ENCODE peak calls at places on chromosome 19, in seven cellular contexts. One of them, this sample, is unnamed.

GRCh38 chr19:44807652-44808462 is 1.0 kb upstream of the BCAM start:
- DNase-seq in colonic mucosa: peak; percentile 46
- DNase-seq in endodermal cell: peak; percentile 98
- DNase-seq in keratinocyte: peak; percentile 64
- DNase-seq in fibroblast of lung: peak; percentile 60
- DNase-seq in IMR-90: peak; percentile 34
- DNase-seq in PC-3: peak; percentile 60
- DNase-seq in this sample: peak; percentile 67

GRCh38 chr19:34226036-34226435 is 28.3 kb upstream of the GARRE1 start:
- DNase-seq in colonic mucosa: no peak
- DNase-seq in endodermal cell: no peak
- DNase-seq in keratinocyte: no peak
- DNase-seq in IMR-90: no peak
- DNase-seq in fibroblast of lung: no peak
- DNase-seq in PC-3: no peak
- DNase-seq in this sample: no peak

GRCh38 chr19:38064661-38065425 is 157.8 kb downstream of the SIPA1L3 start:
- DNase-seq in keratinocyte: no peak
- DNase-seq in colonic mucosa: no peak
- DNase-seq in endodermal cell: no peak
- DNase-seq in fibroblast of lung: no peak
- DNase-seq in IMR-90: no peak
- DNase-seq in PC-3: no peak
- DNase-seq in this sample: no peak

GRCh38 chr19:29845576-29846176 is 33.9 kb downstream of the CCNE1 start:
- DNase-seq in PC-3: no peak
- DNase-seq in endodermal cell: peak; percentile 75
- DNase-seq in IMR-90: peak; percentile 18
- DNase-seq in keratinocyte: no peak
- DNase-seq in colonic mucosa: peak; percentile 67
- DNase-seq in fibroblast of lung: peak; percentile 39
- DNase-seq in this sample: peak; percentile 51

GRCh38 chr19:53977429-53977990 is 13.9 kb upstream of the CACNG6 start:
- DNase-seq in PC-3: peak; percentile 91
- DNase-seq in endodermal cell: peak; percentile 93
- DNase-seq in IMR-90: peak; percentile 78
- DNase-seq in fibroblast of lung: peak; percentile 84
- DNase-seq in colonic mucosa: peak; percentile 81
- DNase-seq in keratinocyte: no peak
- DNase-seq in this sample: peak; percentile 95

GRCh38 chr19:45901912-45902650 is at the start of gene MYPOP:
- DNase-seq in PC-3: no peak
- DNase-seq in IMR-90: no peak
- DNase-seq in keratinocyte: no peak
- DNase-seq in endodermal cell: peak; percentile 57
- DNase-seq in colonic mucosa: no peak
- DNase-seq in fibroblast of lung: no peak
- DNase-seq in this sample: peak; percentile 25

GRCh38 chr19:37519890-37520289 is 13.2 kb downstream of the ZNF793 start:
- DNase-seq in PC-3: peak; percentile 3
- DNase-seq in endodermal cell: no peak
- DNase-seq in colonic mucosa: no peak
- DNase-seq in keratinocyte: peak; percentile 53
- DNase-seq in IMR-90: peak; percentile 28
- DNase-seq in fibroblast of lung: peak; percentile 68
- DNase-seq in this sample: no peak

GRCh38 chr19:45175663-45176345 is 2.2 kb downstream of the TRAPPC6A start:
- DNase-seq in colonic mucosa: no peak
- DNase-seq in keratinocyte: no peak
- DNase-seq in endodermal cell: no peak
- DNase-seq in IMR-90: no peak
- DNase-seq in fibroblast of lung: no peak
- DNase-seq in PC-3: no peak
- DNase-seq in this sample: no peak

GRCh38 chr19:37655689-37656491 is 625 bp upstream of the ZFP30 start:
- DNase-seq in keratinocyte: no peak
- DNase-seq in endodermal cell: peak; percentile 95
- DNase-seq in fibroblast of lung: peak; percentile 77
- DNase-seq in IMR-90: peak; percentile 68
- DNase-seq in colonic mucosa: peak; percentile 90
- DNase-seq in PC-3: peak; percentile 61
- DNase-seq in this sample: peak; percentile 92

DNA sequence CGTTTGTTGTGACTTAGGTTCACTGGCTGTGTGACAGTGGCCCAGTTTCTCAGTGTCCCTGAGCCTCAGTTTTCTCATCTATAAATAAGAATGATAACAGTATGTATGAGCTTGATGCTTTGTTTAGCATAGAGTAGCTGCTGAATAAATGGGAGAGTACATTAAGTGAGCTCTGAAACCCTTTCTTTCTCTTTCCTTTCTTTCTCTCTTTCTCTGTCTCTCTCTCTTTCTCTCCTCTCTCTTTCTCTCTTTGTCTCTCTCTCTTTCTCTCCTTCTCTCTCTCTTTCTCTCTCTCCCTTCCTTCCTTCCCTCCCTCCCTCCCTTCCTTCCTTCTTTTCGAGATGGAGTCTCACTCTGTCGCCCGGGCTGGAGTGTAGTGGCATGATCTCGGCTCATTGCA is 2.0 kb downstream of the KXD1 start:
- DNase-seq in endodermal cell: no peak
- DNase-seq in keratinocyte: no peak
- DNase-seq in PC-3: no peak
- DNase-seq in colonic mucosa: no peak
- DNase-seq in fibroblast of lung: no peak
- DNase-seq in IMR-90: no peak
- DNase-seq in this sample: no peak
- H3K9ac ChIP-seq in endodermal cell: no peak overlapping the region
- H3K9ac ChIP-seq in keratinocyte: no peak overlapping the region
- H3K9ac ChIP-seq in PC-3: no peak overlapping the region
- H3K9ac ChIP-seq in colonic mucosa: no peak overlapping the region
- H3K9ac ChIP-seq in fibroblast of lung: no peak overlapping the region
- H3K9ac ChIP-seq in IMR-90: no peak overlapping the region
- H3K9ac ChIP-seq in this sample: peak overlapping the region; percentile 49

DNA sequence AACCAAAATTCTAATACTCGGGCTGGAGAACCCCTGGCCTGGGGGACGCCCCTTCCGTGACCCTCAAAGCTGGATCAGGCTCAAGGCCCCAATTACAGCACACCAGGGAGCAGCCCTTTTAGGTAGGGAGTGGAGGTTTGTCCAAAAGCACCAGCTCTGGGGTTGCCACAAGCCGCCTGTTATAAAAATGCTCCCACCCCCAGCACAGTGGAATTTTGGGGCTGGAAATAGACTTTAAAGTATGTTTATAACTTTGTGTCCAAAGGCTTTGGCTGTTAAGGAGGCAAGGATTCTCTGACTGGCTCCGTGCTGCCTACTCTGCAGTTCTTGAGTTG is 564 bp upstream of the GMIP start:
- DNase-seq in IMR-90: no peak
- DNase-seq in colonic mucosa: no peak
- DNase-seq in fibroblast of lung: no peak
- DNase-seq in endodermal cell: no peak
- DNase-seq in keratinocyte: no peak
- DNase-seq in PC-3: no peak
- DNase-seq in this sample: no peak
- H3K4me3 ChIP-seq in IMR-90: no peak overlapping the region
- H3K4me3 ChIP-seq in colonic mucosa: peak overlapping the region; percentile 75
- H3K4me3 ChIP-seq in fibroblast of lung: peak overlapping the region; percentile 73
- H3K4me3 ChIP-seq in endodermal cell: peak overlapping the region; percentile 90
- H3K4me3 ChIP-seq in keratinocyte: no peak overlapping the region
- H3K4me3 ChIP-seq in PC-3: peak overlapping the region; percentile 91
- H3K4me3 ChIP-seq in this sample: no peak overlapping the region

DNA sequence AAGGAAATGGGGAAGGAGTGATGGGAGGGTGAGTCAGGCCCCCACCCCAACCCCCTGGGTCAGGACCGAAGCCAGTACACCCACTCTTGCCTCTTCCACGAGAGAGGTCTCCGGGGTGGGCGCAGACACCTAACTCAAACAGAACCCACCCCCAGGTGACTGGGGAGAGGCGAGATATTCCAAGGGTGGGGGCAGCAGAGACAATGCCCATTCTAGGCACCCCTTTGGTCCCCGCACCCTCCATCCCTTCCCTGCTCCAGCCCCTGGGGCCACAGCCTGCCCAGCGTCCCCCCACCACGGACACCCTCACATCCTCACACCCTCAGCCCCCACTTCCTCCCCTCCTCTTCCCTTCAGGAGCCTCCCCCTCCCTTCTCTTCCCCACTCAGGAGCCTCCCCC is 682 bp downstream of the ZSCAN18 start:
- DNase-seq in fibroblast of lung: no peak
- DNase-seq in endodermal cell: no peak
- DNase-seq in keratinocyte: no peak
- DNase-seq in colonic mucosa: no peak
- DNase-seq in IMR-90: no peak
- DNase-seq in PC-3: no peak
- DNase-seq in this sample: no peak
- H3K9me3 ChIP-seq in fibroblast of lung: peaks cover 2% of the 10 kb centered on the region
- H3K9me3 ChIP-seq in endodermal cell: peaks cover 58% of the 10 kb centered on the region
- H3K9me3 ChIP-seq in keratinocyte: peaks cover 8% of the 10 kb centered on the region
- H3K9me3 ChIP-seq in colonic mucosa: no peaks in the 10 kb centered on the region
- H3K9me3 ChIP-seq in IMR-90: peaks cover 48% of the 10 kb centered on the region
- H3K9me3 ChIP-seq in PC-3: peaks cover 50% of the 10 kb centered on the region
- H3K9me3 ChIP-seq in this sample: peaks cover 47% of the 10 kb centered on the region

GRCh38 chr19:4585556-4585955 is 26.1 kb upstream of the SEMA6B start:
- DNase-seq in PC-3: no peak
- DNase-seq in colonic mucosa: no peak
- DNase-seq in keratinocyte: no peak
- DNase-seq in IMR-90: no peak
- DNase-seq in fibroblast of lung: no peak
- DNase-seq in endodermal cell: no peak
- DNase-seq in this sample: no peak

GRCh38 chr19:4583961-4584669 is 24.6 kb upstream of the SEMA6B start:
- DNase-seq in PC-3: peak; percentile 36
- DNase-seq in fibroblast of lung: peak; percentile 50
- DNase-seq in colonic mucosa: peak; percentile 28
- DNase-seq in endodermal cell: peak; percentile 91
- DNase-seq in keratinocyte: no peak
- DNase-seq in IMR-90: no peak
- DNase-seq in this sample: peak; percentile 58

GRCh38 chr19:4582980-4583842 is 23.7 kb upstream of the SEMA6B start:
- DNase-seq in keratinocyte: no peak
- DNase-seq in fibroblast of lung: no peak
- DNase-seq in endodermal cell: peak; percentile 42
- DNase-seq in colonic mucosa: no peak
- DNase-seq in PC-3: peak; percentile 63
- DNase-seq in IMR-90: no peak
- DNase-seq in this sample: no peak

GRCh38 chr19:4586245-4586644 is 26.8 kb upstream of the SEMA6B start:
- DNase-seq in endodermal cell: no peak
- DNase-seq in fibroblast of lung: no peak
- DNase-seq in PC-3: no peak
- DNase-seq in keratinocyte: no peak
- DNase-seq in colonic mucosa: no peak
- DNase-seq in IMR-90: no peak
- DNase-seq in this sample: no peak

DNA sequence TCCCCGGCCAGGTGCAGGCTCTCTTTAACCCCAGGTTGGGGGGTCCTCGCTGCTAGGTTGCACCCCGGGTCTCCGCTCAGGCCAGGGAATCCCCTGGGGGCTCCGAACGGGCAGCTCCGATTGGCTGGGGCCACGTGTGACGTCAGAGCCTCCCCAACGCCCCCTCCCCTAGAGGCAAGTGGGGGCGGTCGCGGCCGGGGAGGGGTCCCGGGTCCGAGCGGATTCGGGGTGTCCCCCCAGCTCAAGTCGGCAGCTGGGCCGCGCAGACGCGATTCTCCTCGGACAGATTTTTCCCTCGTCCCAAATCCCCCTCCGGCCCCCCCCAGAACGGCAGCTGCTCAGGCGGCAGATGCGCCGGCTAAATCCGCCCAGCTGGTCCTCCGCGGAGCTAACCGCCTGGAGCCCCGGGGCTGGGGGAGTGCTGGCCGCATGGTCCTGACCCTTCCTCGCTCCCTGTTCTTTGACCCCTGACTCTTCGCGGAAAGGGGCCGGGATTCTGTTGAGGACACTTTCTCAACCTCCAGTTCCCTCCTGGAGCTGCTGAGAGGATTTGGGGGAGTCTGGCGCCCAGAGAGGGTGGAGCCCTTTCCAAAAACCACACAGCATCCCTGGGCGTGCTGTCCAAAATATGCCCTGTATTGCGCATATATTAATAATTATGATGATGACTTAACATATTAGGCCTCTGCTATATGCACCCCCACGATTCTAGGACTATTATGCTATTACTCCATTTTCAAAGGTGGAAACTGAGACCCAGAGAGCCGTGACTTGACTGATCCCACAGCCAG is 25.4 kb upstream of the SEMA6B start:
- DNase-seq in IMR-90: no peak
- DNase-seq in fibroblast of lung: no peak
- DNase-seq in colonic mucosa: no peak
- DNase-seq in endodermal cell: peak; percentile 84
- DNase-seq in PC-3: no peak
- DNase-seq in keratinocyte: no peak
- DNase-seq in this sample: peak; percentile 36
- H3K9ac ChIP-seq in IMR-90: no peak overlapping the region
- H3K9ac ChIP-seq in fibroblast of lung: no peak overlapping the region
- H3K9ac ChIP-seq in colonic mucosa: no peak overlapping the region
- H3K9ac ChIP-seq in endodermal cell: peak overlapping the region; percentile 41
- H3K9ac ChIP-seq in PC-3: no peak overlapping the region
- H3K9ac ChIP-seq in keratinocyte: no peak overlapping the region
- H3K9ac ChIP-seq in this sample: no peak overlapping the region

DNA sequence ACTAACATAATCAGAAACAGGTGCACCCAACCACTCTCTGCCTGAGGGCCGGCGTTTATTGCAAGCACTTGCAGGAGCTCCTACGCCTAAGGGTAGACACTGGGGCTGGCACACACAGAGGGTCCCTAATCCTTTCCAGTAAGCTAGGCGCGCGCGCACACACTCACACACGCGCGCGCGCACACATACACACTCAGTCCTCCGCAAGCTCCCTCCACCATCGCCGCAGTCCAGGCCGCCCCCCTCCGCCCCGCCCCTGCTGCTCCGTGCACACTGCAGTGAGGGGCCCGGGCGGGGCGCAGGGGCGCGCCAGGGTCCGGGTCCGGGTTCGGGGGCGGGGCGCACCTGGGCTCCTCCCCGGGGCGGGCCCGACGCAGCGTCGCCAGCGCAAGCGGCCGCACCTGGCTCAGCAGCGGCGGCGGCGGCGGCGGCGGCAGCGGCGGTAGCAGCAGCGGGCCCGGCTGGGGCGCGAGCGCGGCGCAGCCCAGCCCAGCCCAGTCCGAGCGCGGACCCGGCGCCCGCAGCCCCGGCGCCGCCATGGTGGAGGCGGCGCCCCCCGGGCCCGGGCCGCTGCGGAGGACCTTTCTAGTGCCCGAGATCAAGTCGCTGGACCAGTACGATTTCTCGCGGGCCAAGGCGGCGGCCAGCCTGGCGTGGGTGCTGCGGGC is at the start of gene CAMSAP3:
- DNase-seq in keratinocyte: no peak
- DNase-seq in IMR-90: no peak
- DNase-seq in fibroblast of lung: peak; percentile 1
- DNase-seq in endodermal cell: peak; percentile 93
- DNase-seq in colonic mucosa: peak; percentile 66
- DNase-seq in PC-3: peak; percentile 73
- DNase-seq in this sample: peak; percentile 34
- H3K4me3 ChIP-seq in keratinocyte: peak within 1 kb of the TSS; percentile 56
- H3K4me3 ChIP-seq in IMR-90: peak within 1 kb of the TSS; percentile 18
- H3K4me3 ChIP-seq in fibroblast of lung: no peak within 1 kb of the TSS
- H3K4me3 ChIP-seq in endodermal cell: peak within 1 kb of the TSS; percentile 82
- H3K4me3 ChIP-seq in colonic mucosa: peak within 1 kb of the TSS; percentile 65
- H3K4me3 ChIP-seq in PC-3: peak within 1 kb of the TSS; percentile 78
- H3K4me3 ChIP-seq in this sample: no peak within 1 kb of the TSS